ENCODE peak calls at places on chromosomes 7 and 10, in five cellular contexts. One of them, this sample, is unnamed.

GRCh38 chr7:111238891-111239290 is 148.0 kb downstream of the LRRN3 start:
- DNase-seq in activated naive CD8-positive, alpha-beta T cell treated with anti-CD3 and anti-CD28 coated beads, Interleukin-2, amount 50 U/mL, for 24 hours: no peak
- DNase-seq in stimulated activated CD4-positive, alpha-beta T cell treated with anti-CD3 and anti-CD28 coated beads, Interleukin-4, amount 100 ng/mL, for 1 hour: no peak
- DNase-seq in naive B cell: no peak
- DNase-seq in tibial nerve: no peak
- DNase-seq in this sample: no peak

GRCh38 chr10:77974396-77975074 is 48.0 kb upstream of the DLG5 start:
- DNase-seq in activated naive CD8-positive, alpha-beta T cell treated with anti-CD3 and anti-CD28 coated beads, Interleukin-2, amount 50 U/mL, for 24 hours: no peak
- DNase-seq in stimulated activated CD4-positive, alpha-beta T cell treated with anti-CD3 and anti-CD28 coated beads, Interleukin-4, amount 100 ng/mL, for 1 hour: no peak
- DNase-seq in naive B cell: no peak
- DNase-seq in tibial nerve: no peak
- DNase-seq in this sample: no peak

GRCh38 chr10:101974091-101974799 is 81.7 kb downstream of the ARMH3 start:
- DNase-seq in activated naive CD8-positive, alpha-beta T cell treated with anti-CD3 and anti-CD28 coated beads, Interleukin-2, amount 50 U/mL, for 24 hours: no peak
- DNase-seq in stimulated activated CD4-positive, alpha-beta T cell treated with anti-CD3 and anti-CD28 coated beads, Interleukin-4, amount 100 ng/mL, for 1 hour: no peak
- DNase-seq in naive B cell: no peak
- DNase-seq in tibial nerve: no peak
- DNase-seq in this sample: no peak

GRCh38 chr10:34580643-34581042 is 234.5 kb downstream of the PARD3 start:
- DNase-seq in activated naive CD8-positive, alpha-beta T cell treated with anti-CD3 and anti-CD28 coated beads, Interleukin-2, amount 50 U/mL, for 24 hours: no peak
- DNase-seq in stimulated activated CD4-positive, alpha-beta T cell treated with anti-CD3 and anti-CD28 coated beads, Interleukin-4, amount 100 ng/mL, for 1 hour: no peak
- DNase-seq in naive B cell: no peak
- DNase-seq in tibial nerve: no peak
- DNase-seq in this sample: no peak

GRCh38 chr7:41096921-41097320 is 606.0 kb downstream of the INHBA start:
- DNase-seq in activated naive CD8-positive, alpha-beta T cell treated with anti-CD3 and anti-CD28 coated beads, Interleukin-2, amount 50 U/mL, for 24 hours: no peak
- DNase-seq in stimulated activated CD4-positive, alpha-beta T cell treated with anti-CD3 and anti-CD28 coated beads, Interleukin-4, amount 100 ng/mL, for 1 hour: no peak
- DNase-seq in naive B cell: no peak
- DNase-seq in tibial nerve: no peak
- DNase-seq in this sample: no peak

GRCh38 chr10:81082621-81083376 is 545.1 kb downstream of the SH2D4B start:
- DNase-seq in activated naive CD8-positive, alpha-beta T cell treated with anti-CD3 and anti-CD28 coated beads, Interleukin-2, amount 50 U/mL, for 24 hours: no peak
- DNase-seq in stimulated activated CD4-positive, alpha-beta T cell treated with anti-CD3 and anti-CD28 coated beads, Interleukin-4, amount 100 ng/mL, for 1 hour: no peak
- DNase-seq in naive B cell: no peak
- DNase-seq in tibial nerve: no peak
- DNase-seq in this sample: no peak

GRCh38 chr7:31734456-31734855 is 47.4 kb downstream of the PPP1R17 start:
- DNase-seq in activated naive CD8-positive, alpha-beta T cell treated with anti-CD3 and anti-CD28 coated beads, Interleukin-2, amount 50 U/mL, for 24 hours: no peak
- DNase-seq in stimulated activated CD4-positive, alpha-beta T cell treated with anti-CD3 and anti-CD28 coated beads, Interleukin-4, amount 100 ng/mL, for 1 hour: no peak
- DNase-seq in naive B cell: no peak
- DNase-seq in tibial nerve: no peak
- DNase-seq in this sample: no peak

GRCh38 chr10:116716381-116716780 is 26.0 kb downstream of the HSPA12A start:
- DNase-seq in activated naive CD8-positive, alpha-beta T cell treated with anti-CD3 and anti-CD28 coated beads, Interleukin-2, amount 50 U/mL, for 24 hours: no peak
- DNase-seq in stimulated activated CD4-positive, alpha-beta T cell treated with anti-CD3 and anti-CD28 coated beads, Interleukin-4, amount 100 ng/mL, for 1 hour: no peak
- DNase-seq in naive B cell: no peak
- DNase-seq in tibial nerve: no peak
- DNase-seq in this sample: no peak

GRCh38 chr10:51937736-51938135 is 238.3 kb upstream of the CSTF2T start:
- DNase-seq in activated naive CD8-positive, alpha-beta T cell treated with anti-CD3 and anti-CD28 coated beads, Interleukin-2, amount 50 U/mL, for 24 hours: no peak
- DNase-seq in stimulated activated CD4-positive, alpha-beta T cell treated with anti-CD3 and anti-CD28 coated beads, Interleukin-4, amount 100 ng/mL, for 1 hour: no peak
- DNase-seq in naive B cell: no peak
- DNase-seq in tibial nerve: no peak
- DNase-seq in this sample: no peak

GRCh38 chr7:155276800-155277375 is 20.8 kb upstream of the INSIG1 start:
- DNase-seq in activated naive CD8-positive, alpha-beta T cell treated with anti-CD3 and anti-CD28 coated beads, Interleukin-2, amount 50 U/mL, for 24 hours: no peak
- DNase-seq in stimulated activated CD4-positive, alpha-beta T cell treated with anti-CD3 and anti-CD28 coated beads, Interleukin-4, amount 100 ng/mL, for 1 hour: no peak
- DNase-seq in naive B cell: no peak
- DNase-seq in tibial nerve: no peak
- DNase-seq in this sample: no peak

GRCh38 chr10:31656820-31657470 is 271.7 kb downstream of the ARHGAP12 start:
- DNase-seq in activated naive CD8-positive, alpha-beta T cell treated with anti-CD3 and anti-CD28 coated beads, Interleukin-2, amount 50 U/mL, for 24 hours: no peak
- DNase-seq in stimulated activated CD4-positive, alpha-beta T cell treated with anti-CD3 and anti-CD28 coated beads, Interleukin-4, amount 100 ng/mL, for 1 hour: no peak
- DNase-seq in naive B cell: no peak
- DNase-seq in tibial nerve: no peak
- DNase-seq in this sample: no peak

GRCh38 chr7:137335814-137336213 is 7.7 kb downstream of the PTN start:
- DNase-seq in activated naive CD8-positive, alpha-beta T cell treated with anti-CD3 and anti-CD28 coated beads, Interleukin-2, amount 50 U/mL, for 24 hours: no peak
- DNase-seq in stimulated activated CD4-positive, alpha-beta T cell treated with anti-CD3 and anti-CD28 coated beads, Interleukin-4, amount 100 ng/mL, for 1 hour: no peak
- DNase-seq in naive B cell: no peak
- DNase-seq in tibial nerve: no peak
- DNase-seq in this sample: no peak

GRCh38 chr10:108358912-108359311 is 1194.4 kb upstream of the SORCS1 start:
- DNase-seq in activated naive CD8-positive, alpha-beta T cell treated with anti-CD3 and anti-CD28 coated beads, Interleukin-2, amount 50 U/mL, for 24 hours: no peak
- DNase-seq in stimulated activated CD4-positive, alpha-beta T cell treated with anti-CD3 and anti-CD28 coated beads, Interleukin-4, amount 100 ng/mL, for 1 hour: no peak
- DNase-seq in naive B cell: no peak
- DNase-seq in tibial nerve: no peak
- DNase-seq in this sample: no peak

GRCh38 chr10:132726194-132726593 is 59.8 kb downstream of the NKX6-2 start:
- DNase-seq in activated naive CD8-positive, alpha-beta T cell treated with anti-CD3 and anti-CD28 coated beads, Interleukin-2, amount 50 U/mL, for 24 hours: no peak
- DNase-seq in stimulated activated CD4-positive, alpha-beta T cell treated with anti-CD3 and anti-CD28 coated beads, Interleukin-4, amount 100 ng/mL, for 1 hour: no peak
- DNase-seq in naive B cell: no peak
- DNase-seq in tibial nerve: no peak
- DNase-seq in this sample: no peak

GRCh38 chr10:128078136-128078969 is 47.9 kb downstream of the MKI67 start:
- DNase-seq in activated naive CD8-positive, alpha-beta T cell treated with anti-CD3 and anti-CD28 coated beads, Interleukin-2, amount 50 U/mL, for 24 hours: peak; percentile 45
- DNase-seq in stimulated activated CD4-positive, alpha-beta T cell treated with anti-CD3 and anti-CD28 coated beads, Interleukin-4, amount 100 ng/mL, for 1 hour: peak; percentile 45
- DNase-seq in naive B cell: peak; percentile 35
- DNase-seq in tibial nerve: no peak
- DNase-seq in this sample: no peak

GRCh38 chr10:52617346-52617745 is 155.2 kb downstream of the MBL2 start:
- DNase-seq in activated naive CD8-positive, alpha-beta T cell treated with anti-CD3 and anti-CD28 coated beads, Interleukin-2, amount 50 U/mL, for 24 hours: no peak
- DNase-seq in stimulated activated CD4-positive, alpha-beta T cell treated with anti-CD3 and anti-CD28 coated beads, Interleukin-4, amount 100 ng/mL, for 1 hour: no peak
- DNase-seq in naive B cell: no peak
- DNase-seq in tibial nerve: no peak
- DNase-seq in this sample: no peak

GRCh38 chr7:16026253-16027020 is 340.0 kb upstream of the MEOX2 start:
- DNase-seq in activated naive CD8-positive, alpha-beta T cell treated with anti-CD3 and anti-CD28 coated beads, Interleukin-2, amount 50 U/mL, for 24 hours: no peak
- DNase-seq in stimulated activated CD4-positive, alpha-beta T cell treated with anti-CD3 and anti-CD28 coated beads, Interleukin-4, amount 100 ng/mL, for 1 hour: no peak
- DNase-seq in naive B cell: no peak
- DNase-seq in tibial nerve: no peak
- DNase-seq in this sample: no peak

GRCh38 chr7:25750738-25751529 is 401.1 kb upstream of the NFE2L3 start:
- DNase-seq in activated naive CD8-positive, alpha-beta T cell treated with anti-CD3 and anti-CD28 coated beads, Interleukin-2, amount 50 U/mL, for 24 hours: no peak
- DNase-seq in stimulated activated CD4-positive, alpha-beta T cell treated with anti-CD3 and anti-CD28 coated beads, Interleukin-4, amount 100 ng/mL, for 1 hour: no peak
- DNase-seq in naive B cell: no peak
- DNase-seq in tibial nerve: no peak
- DNase-seq in this sample: no peak

GRCh38 chr10:85548038-85548437 is 818.6 kb downstream of the GRID1 start:
- DNase-seq in activated naive CD8-positive, alpha-beta T cell treated with anti-CD3 and anti-CD28 coated beads, Interleukin-2, amount 50 U/mL, for 24 hours: no peak
- DNase-seq in stimulated activated CD4-positive, alpha-beta T cell treated with anti-CD3 and anti-CD28 coated beads, Interleukin-4, amount 100 ng/mL, for 1 hour: peak; percentile 3
- DNase-seq in naive B cell: no peak
- DNase-seq in tibial nerve: no peak
- DNase-seq in this sample: no peak

GRCh38 chr10:34112431-34112830 is 702.7 kb downstream of the PARD3 start:
- DNase-seq in activated naive CD8-positive, alpha-beta T cell treated with anti-CD3 and anti-CD28 coated beads, Interleukin-2, amount 50 U/mL, for 24 hours: no peak
- DNase-seq in stimulated activated CD4-positive, alpha-beta T cell treated with anti-CD3 and anti-CD28 coated beads, Interleukin-4, amount 100 ng/mL, for 1 hour: no peak
- DNase-seq in naive B cell: no peak
- DNase-seq in tibial nerve: no peak
- DNase-seq in this sample: no peak

This sample was measured in activated T-cell treated with anti-CD3 and anti-CD28 coated beads for 4 hours.